ENCODE peak calls at places on chromosome 19, in ten cellular contexts. J, H, L, E, Z, R, U, C, X and Q are unnamed samples.
A peak's percentile ranks its signal among the peaks of the same experiment; 100 is the strongest.

GRCh38 chr19:11693505-11694499 is 44.9 kb downstream of the ZNF823 start:
- DNase-seq in E (no peak), H (no peak), Z (no peak), X (peak; percentile 75), U (peak; percentile 85), C (no peak), L (no peak), J (peak; percentile 15), R (no peak), Q (peak; percentile 61)

GRCh38 chr19:4622695-4623421 is 16.5 kb upstream of the TNFAIP8L1 start:
- DNase-seq in L (no peak), J (no peak), Z (no peak), H (no peak), X (no peak), R (no peak), E (peak; percentile 84), C (no peak), U (peak; percentile 50), Q (no peak)

GRCh38 chr19:10979950-10980349 is 19.1 kb downstream of the SMARCA4 start:
- DNase-seq in U (no peak), R (no peak), L (no peak), E (no peak), Z (no peak), J (peak; percentile 15), H (no peak), X (no peak), C (no peak), Q (no peak)

GRCh38 chr19:13150919-13151604 is 851 bp downstream of the IER2 start:
- DNase-seq in U (no peak), C (peak; percentile 48), L (peak; percentile 30), H (peak; percentile 90), Z (no peak), X (no peak), J (peak; percentile 35), E (peak; percentile 39), R (peak; percentile 55), Q (peak; percentile 46)

GRCh38 chr19:10105241-10106099 is 692 bp upstream of the PPAN start:
- DNase-seq in H (no peak), L (no peak), C (no peak), X (no peak), E (peak; percentile 17), R (no peak), U (no peak), J (no peak), Z (no peak), Q (no peak)

GRCh38 chr19:32879741-32880140 is 10.2 kb upstream of the SLC7A9 start:
- DNase-seq in L (no peak), X (no peak), R (no peak), J (no peak), H (no peak), U (no peak), E (no peak), C (no peak), Z (no peak), Q (no peak)

GRCh38 chr19:47093841-47094240 is 19.7 kb downstream of the ZC3H4 start:
- DNase-seq in Z (no peak), R (no peak), L (no peak), X (no peak), J (no peak), H (no peak), U (no peak), E (no peak), C (no peak), Q (no peak)

GRCh38 chr19:13101590-13102415 is 855 bp downstream of the LYL1 start:
- DNase-seq in L (no peak), J (no peak), E (no peak), R (no peak), U (peak; percentile 75), C (no peak), H (peak; percentile 80), Z (no peak), X (no peak), Q (no peak)

GRCh38 chr19:34661357-34661756 is 15.6 kb downstream of the SCGB2B2 start:
- DNase-seq in E (no peak), R (no peak), L (no peak), X (no peak), H (no peak), J (peak; percentile 59), C (no peak), U (no peak), Z (no peak), Q (no peak)

GRCh38 chr19:29259867-29260281 is 46.9 kb upstream of the UQCRFS1 start:
- DNase-seq in E (no peak), J (no peak), H (peak; percentile 20), X (no peak), L (no peak), R (no peak), Z (no peak), C (no peak), U (no peak), Q (no peak)

GRCh38 chr19:34436716-34437115 is 8.5 kb downstream of the UBA2 start:
- DNase-seq in Z (no peak), H (no peak), E (no peak), J (no peak), L (no peak), U (no peak), C (no peak), R (no peak), X (no peak), Q (no peak)

GRCh38 chr19:33387351-33388230 is 14.1 kb downstream of the CEBPG start:
- DNase-seq in R (peak; percentile 18), L (no peak), H (no peak), X (no peak), E (no peak), C (no peak), Z (no peak), J (no peak), U (no peak), Q (no peak)

GRCh38 chr19:18429717-18430416 is 8.1 kb downstream of the ISYNA1 start:
- DNase-seq in U (no peak), J (no peak), E (no peak), R (no peak), Z (no peak), C (no peak), X (no peak), H (no peak), L (no peak), Q (peak; percentile 71)

GRCh38 chr19:2053601-2054389 is 2.8 kb upstream of the MKNK2 start:
- DNase-seq in X (peak; percentile 23), C (no peak), Z (no peak), L (peak; percentile 88), R (peak; percentile 91), E (no peak), J (peak; percentile 81), U (no peak), H (no peak), Q (no peak)

GRCh38 chr19:2057484-2058469 is 6.7 kb upstream of the MKNK2 start:
- DNase-seq in C (no peak), E (no peak), R (peak; percentile 34), Z (no peak), H (no peak), L (no peak), U (no peak), X (no peak), J (no peak), Q (no peak)

GRCh38 chr19:2054763-2055162 is 3.7 kb upstream of the MKNK2 start:
- DNase-seq in X (no peak), Z (no peak), R (no peak), E (no peak), L (no peak), U (no peak), C (no peak), H (no peak), J (no peak), Q (no peak)

GRCh38 chr19:2056810-2057192 is 5.8 kb upstream of the MKNK2 start:
- DNase-seq in Z (no peak), H (no peak), R (no peak), L (no peak), E (no peak), C (no peak), J (no peak), X (no peak), U (no peak), Q (no peak)

GRCh38 chr19:2055871-2056809 is 5.1 kb upstream of the MKNK2 start:
- DNase-seq in Z (no peak), H (peak; percentile 93), L (peak; percentile 62), R (peak; percentile 37), X (peak; percentile 64), U (no peak), J (peak; percentile 56), E (peak; percentile 52), C (peak; percentile 63), Q (no peak)
- TF ChIP-seq POLR2A in Z (peak; percentile 71), H (no peak), L (no peak), R (no peak), X (no peak), U (peak; percentile 26), J (peak; percentile 37), E (peak; percentile 77), C (peak; percentile 24), Q (no peak)

GRCh38 chr19:16627194-16627927 is 643 bp downstream of the MED26 start:
- DNase-seq in J (peak; percentile 14), H (peak; percentile 88), U (peak; percentile 10), C (no peak), E (no peak), L (no peak), Z (no peak), R (no peak), X (no peak), Q (peak; percentile 55)
- TF ChIP-seq CTCF in J (no peak), H (no peak), U (peak; percentile 28), C (no peak), E (no peak), L (no peak), Z (no peak), R (no peak), X (peak; percentile 6), Q (peak; percentile 3)

GRCh38 chr19:40616941-40617340 is 15.8 kb downstream of the LTBP4 start:
- DNase-seq in C (no peak), Z (no peak), L (no peak), J (no peak), R (no peak), H (no peak), X (no peak), E (no peak), U (no peak), Q (no peak)
- TF ChIP-seq POLR2A in C (no peak), Z (no peak), L (no peak), J (no peak), R (no peak), H (no peak), X (no peak), E (no peak), U (no peak), Q (no peak)

DNA sequence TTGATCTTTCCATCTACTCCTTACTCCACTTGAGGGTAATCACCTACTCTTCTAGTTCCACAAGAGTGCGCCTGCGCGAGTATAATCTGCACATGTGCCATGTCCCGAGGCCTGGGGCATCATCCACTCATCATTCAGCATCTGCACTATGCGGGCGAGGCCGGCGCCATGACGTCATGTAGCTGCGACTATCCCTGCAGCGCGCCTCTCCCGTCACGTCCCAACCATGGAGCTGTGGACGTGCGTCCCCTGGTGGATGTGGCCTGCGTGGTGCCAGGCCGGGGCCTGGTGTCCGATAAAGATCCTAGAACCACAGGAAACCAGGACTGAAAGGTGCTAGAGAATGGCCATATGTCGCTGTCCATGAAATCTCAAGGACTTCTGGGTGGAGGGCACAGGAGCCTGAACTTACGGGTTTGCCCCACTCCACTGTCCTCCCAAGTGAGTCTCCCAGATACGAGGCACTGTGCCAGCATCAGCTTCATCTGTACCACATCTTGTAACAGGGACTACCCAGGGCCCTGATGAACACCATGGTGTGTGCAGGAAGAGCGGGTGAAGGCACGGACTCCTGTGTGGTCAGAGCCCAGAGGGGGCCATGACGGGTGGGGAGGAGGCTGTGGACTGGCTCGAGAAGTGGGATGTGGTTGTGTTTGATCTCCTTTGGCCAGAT is 2.7 kb upstream of the KLK2 start:
- DNase-seq in U (peak; percentile 12), L (peak; percentile 86), H (no peak), Z (no peak), E (peak; percentile 94), X (peak; percentile 3), R (no peak), C (no peak), J (peak; percentile 52), Q (no peak)
- TF ChIP-seq CTCF in U (peak; percentile 51), L (no peak), H (no peak), Z (no peak), E (peak; percentile 98), X (no peak), R (no peak), C (no peak), J (peak; percentile 22), Q (no peak)